ENCODE peak calls at places on chromosomes 1 and 21, in ten cellular contexts. P, O, Y, U, N, T, Z, F, E and X are unnamed samples.
A peak's percentile ranks its signal among the peaks of the same experiment; 100 is the strongest.

GRCh38 chr1:8625981-8626898 is 191.2 kb downstream of the RERE start:
- DNase-seq in P (peak; percentile 81), Z (no peak), N (peak; percentile 68), U (no peak), T (no peak), O (peak; percentile 81), Y (no peak), F (peak; percentile 99), E (peak; percentile 98), X (peak; percentile 93)

GRCh38 chr1:180177931-180178330 is 23.3 kb downstream of the QSOX1 start:
- DNase-seq in E (no peak), P (no peak), Z (no peak), Y (no peak), N (no peak), O (no peak), T (no peak), F (no peak), U (no peak), X (no peak)

GRCh38 chr1:85406887-85407593 is 57.9 kb downstream of the DDAH1 start:
- DNase-seq in O (peak; percentile 87), Z (no peak), E (peak; percentile 94), T (no peak), U (peak; percentile 48), F (peak; percentile 83), P (peak; percentile 96), N (peak; percentile 71), Y (no peak), X (peak; percentile 90)

GRCh38 chr21:43979654-43980053 is 32.5 kb upstream of the TRAPPC10 start:
- DNase-seq in F (no peak), Z (no peak), Y (no peak), T (no peak), E (no peak), P (no peak), N (no peak), O (no peak), U (no peak), X (no peak)

GRCh38 chr1:112998592-112999235 is 42.7 kb upstream of the SLC16A1 start:
- DNase-seq in T (no peak), Y (no peak), P (peak; percentile 84), O (no peak), Z (no peak), N (peak; percentile 64), F (peak; percentile 87), E (peak; percentile 98), U (peak; percentile 73), X (peak; percentile 33)

GRCh38 chr1:177849588-177849987 is 120.3 kb downstream of the SEC16B start:
- DNase-seq in Y (no peak), U (no peak), N (no peak), F (no peak), P (no peak), T (no peak), Z (no peak), O (no peak), E (no peak), X (no peak)

GRCh38 chr1:55120538-55120937 is 81.2 kb downstream of the PCSK9 start:
- DNase-seq in P (no peak), U (no peak), Y (no peak), F (no peak), N (no peak), T (no peak), Z (no peak), E (no peak), O (no peak), X (no peak)

GRCh38 chr1:159144571-159144970 is 26.8 kb upstream of the CADM3 start:
- DNase-seq in P (no peak), E (no peak), N (no peak), O (no peak), Z (no peak), U (no peak), F (no peak), T (no peak), Y (no peak), X (no peak)

GRCh38 chr1:28553229-28553930 is 495 bp downstream of the TRNAU1AP start:
- DNase-seq in P (peak; percentile 41), E (peak; percentile 40), U (peak; percentile 24), T (no peak), Z (peak; percentile 75), O (peak; percentile 61), Y (peak; percentile 13), F (peak; percentile 33), N (no peak), X (peak; percentile 22)

GRCh38 chr1:184838374-184838995 is 83.8 kb upstream of the EDEM3 start:
- DNase-seq in F (peak; percentile 90), Y (no peak), T (no peak), N (peak; percentile 79), P (peak; percentile 93), O (peak; percentile 89), Z (no peak), E (peak; percentile 82), U (peak; percentile 84), X (peak; percentile 97)

GRCh38 chr1:165152727-165153126 is 203.8 kb downstream of the LMX1A start:
- DNase-seq in O (peak; percentile 56), Z (no peak), F (no peak), P (no peak), E (no peak), U (no peak), N (no peak), T (no peak), Y (peak; percentile 11), X (no peak)

GRCh38 chr1:228016653-228017355 is 10.0 kb downstream of the WNT3A start:
- DNase-seq in O (no peak), T (no peak), U (no peak), P (no peak), Z (no peak), E (no peak), Y (no peak), N (no peak), F (no peak), X (no peak)

GRCh38 chr21:15743593-15743992 is 13.8 kb downstream of the USP25 start:
- DNase-seq in Y (no peak), O (no peak), T (no peak), U (no peak), E (no peak), N (no peak), Z (no peak), P (no peak), F (no peak), X (no peak)

GRCh38 chr1:239428311-239428710 is 41.9 kb downstream of the CHRM3 start:
- DNase-seq in Y (no peak), O (no peak), N (no peak), U (no peak), F (no peak), P (no peak), E (no peak), T (no peak), Z (no peak), X (no peak)

DNA sequence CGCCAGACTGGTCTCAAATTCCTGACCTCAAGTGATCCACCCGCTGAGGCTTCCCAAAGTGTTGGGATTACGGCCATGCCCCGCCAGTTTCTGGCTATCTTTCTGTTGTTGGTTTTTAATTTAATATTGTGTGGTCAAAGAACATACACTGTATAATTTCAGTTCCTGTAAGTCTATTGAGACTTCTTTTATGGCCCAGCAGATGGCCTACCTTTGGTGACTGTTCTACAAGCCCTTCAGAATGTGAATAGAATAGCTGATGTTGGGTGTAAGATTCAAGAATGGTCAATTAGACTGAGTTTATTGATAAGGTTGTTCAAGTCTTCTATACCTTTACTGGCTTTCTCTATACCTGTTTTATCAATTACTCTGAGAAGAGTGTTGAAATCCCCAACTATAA is 10.7 kb downstream of the HES2 start:
- DNase-seq in Y (no peak), N (no peak), F (no peak), T (no peak), U (no peak), E (no peak), P (no peak), Z (no peak), O (no peak), X (no peak)
- TF ChIP-seq CTCF in Y (no peak), N (no peak), F (no peak), T (no peak), U (no peak), E (no peak), P (no peak), Z (no peak), O (no peak), X (peak; percentile 6)

DNA sequence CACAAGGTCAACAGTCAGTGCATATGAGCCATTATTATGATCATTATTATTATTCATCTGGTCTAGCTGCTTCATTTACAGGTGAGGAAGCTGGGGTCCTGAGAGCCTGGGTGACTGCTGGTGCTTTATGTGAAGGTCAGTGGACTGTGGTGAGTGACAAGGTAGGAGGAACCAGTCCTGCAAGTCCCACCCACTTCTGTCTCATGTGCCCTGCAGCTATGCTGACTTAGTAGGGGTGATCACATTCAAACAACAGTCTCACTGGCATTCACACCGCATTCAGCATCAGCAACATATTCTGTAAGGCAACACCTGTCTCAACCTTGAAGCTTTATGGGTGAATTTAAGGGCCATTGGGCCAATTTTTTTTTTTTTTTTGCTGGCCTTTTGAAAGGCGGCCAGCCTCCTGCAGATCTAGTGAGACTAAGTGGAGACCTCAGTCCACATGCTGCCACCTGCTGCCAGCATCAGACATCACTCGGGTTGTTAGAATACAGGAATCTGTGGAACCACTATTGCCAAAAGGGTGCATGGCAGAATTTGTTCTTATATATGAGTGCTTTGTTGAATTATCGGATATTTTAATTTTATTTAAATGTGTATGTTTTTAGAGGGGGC is 59.9 kb upstream of the CACNA1E start:
- DNase-seq in E (peak; percentile 33), Z (peak; percentile 61), P (peak; percentile 27), F (peak; percentile 17), O (no peak), N (no peak), T (peak; percentile 30), U (no peak), Y (peak; percentile 33), X (peak; percentile 53)
- TF ChIP-seq CTCF in E (peak; percentile 13), Z (peak; percentile 25), P (peak; percentile 47), F (peak; percentile 36), O (peak; percentile 41), N (peak; percentile 12), T (peak; percentile 69), U (no peak), Y (peak; percentile 66), X (peak; percentile 66)

DNA sequence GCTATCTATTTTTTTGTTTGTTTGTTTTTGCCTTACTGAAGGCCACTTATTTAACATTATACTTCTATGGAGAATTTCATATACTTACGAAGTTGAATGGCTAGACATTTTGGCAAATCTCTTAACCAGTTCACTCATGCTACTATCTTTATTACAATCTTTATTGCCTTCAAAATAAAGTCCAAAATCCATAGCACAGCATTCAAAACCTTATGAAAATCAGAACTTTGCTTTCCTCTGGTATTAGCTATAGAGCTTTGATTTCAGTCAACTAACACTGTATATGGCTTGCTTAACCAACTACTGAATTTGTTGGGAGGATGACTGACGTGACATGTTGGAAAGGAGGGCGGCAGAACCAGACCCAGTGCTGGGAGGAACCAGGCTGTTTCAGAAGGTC is 571.1 kb downstream of the LMO4 start:
- DNase-seq in P (no peak), U (no peak), Y (no peak), E (no peak), T (no peak), F (peak; percentile 44), O (no peak), Z (no peak), N (no peak), X (no peak)
- TF ChIP-seq CTCF in P (no peak), U (no peak), Y (no peak), E (no peak), T (no peak), F (no peak), O (no peak), Z (no peak), N (no peak), X (no peak)

GRCh38 chr1:118945460-118945859 is 42.7 kb downstream of the TBX15 start:
- DNase-seq in F (no peak), N (no peak), U (no peak), O (no peak), Z (no peak), P (peak; percentile 15), Y (no peak), E (peak; percentile 4), T (no peak), X (peak; percentile 25)
- TF ChIP-seq CTCF in F (no peak), N (no peak), U (no peak), O (no peak), Z (no peak), P (no peak), Y (no peak), E (no peak), T (no peak), X (no peak)